ENCODE peak calls at places on chromosomes 7 and 10, in seven cellular contexts. M is A549, N is SK-N-SH, I is WTC11, J is IMR-90, D is HepG2, G is GM12878. B is an unnamed sample.

GRCh38 chr10:128073880-128074279 is 52.3 kb downstream of the MKI67 start:
- DNase-seq in M (no peak), N (no peak), I (no peak), D (no peak), G (no peak), J (no peak), B (no peak)

GRCh38 chr10:117743517-117743916 is 201.0 kb downstream of the EMX2 start:
- DNase-seq in G (no peak), I (no peak), N (no peak), M (no peak), D (no peak), J (no peak), B (no peak)

GRCh38 chr7:44097064-44097932 is 6.8 kb upstream of the AEBP1 start:
- DNase-seq in J (no peak), I (no peak), N (no peak), G (peak; percentile 15), D (no peak), M (no peak), B (no peak)

GRCh38 chr7:93051660-93052059 is 66.1 kb downstream of the SAMD9 start:
- DNase-seq in I (no peak), N (no peak), G (no peak), D (no peak), M (no peak), J (no peak), B (no peak)

GRCh38 chr7:134174797-134175261 is 47.7 kb downstream of the LRGUK start:
- DNase-seq in I (no peak), N (no peak), D (peak; percentile 10), J (peak; percentile 91), M (peak; percentile 94), G (peak; percentile 38), B (no peak)

GRCh38 chr7:76310102-76310957 is 7.9 kb downstream of the HSPB1 start:
- DNase-seq in D (no peak), M (no peak), G (no peak), N (peak; percentile 95), I (no peak), J (no peak), B (no peak)

GRCh38 chr10:19713800-19714525 is 102.3 kb upstream of the PLXDC2 start:
- DNase-seq in D (no peak), M (no peak), J (no peak), N (no peak), I (peak; percentile 81), G (no peak), B (peak; percentile 78)

GRCh38 chr10:123150986-123151738 is 3.0 kb upstream of the BUB3 start:
- DNase-seq in G (no peak), N (peak; percentile 52), J (peak; percentile 9), I (peak; percentile 77), D (no peak), M (no peak), B (no peak)

GRCh38 chr10:130407052-130407451 is 270.9 kb downstream of the GLRX3 start:
- DNase-seq in J (no peak), D (no peak), N (no peak), G (no peak), I (no peak), M (no peak), B (no peak)

GRCh38 chr10:22252286-22252800 is 34.5 kb upstream of the EBLN1 start:
- DNase-seq in G (no peak), M (no peak), I (peak; percentile 41), N (peak; percentile 81), J (no peak), D (no peak), B (no peak)

GRCh38 chr7:2554654-2555053 is 670 bp downstream of the BRAT1 start:
- DNase-seq in J (no peak), N (peak; percentile 75), M (no peak), G (no peak), I (no peak), D (no peak), B (no peak)

DNA sequence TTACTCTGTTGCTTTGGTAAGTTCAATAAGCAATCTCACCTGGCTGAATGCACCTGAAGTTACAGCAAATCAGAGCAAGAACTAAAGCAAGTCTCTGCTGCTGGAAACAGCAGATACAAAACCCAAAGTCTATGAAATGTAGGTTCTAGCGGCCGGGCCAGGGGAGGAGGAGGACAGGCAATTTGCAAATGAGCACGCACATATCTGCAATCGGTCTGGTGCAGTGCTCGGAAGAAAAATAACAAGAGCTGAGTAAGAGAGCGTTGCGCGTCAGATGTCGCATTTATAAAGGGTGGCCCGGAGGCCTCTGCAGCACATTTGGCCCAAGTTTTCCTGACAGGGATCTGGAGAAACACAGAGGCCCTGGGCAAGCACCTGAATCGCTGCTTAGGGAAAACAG is 193.8 kb downstream of the FAM107B start:
- DNase-seq in D (no peak), I (no peak), N (no peak), J (no peak), G (no peak), M (no peak), B (no peak)
- TF ChIP-seq USF2 in D (no peak), I (no peak), N (no peak), J (no peak), G (no peak), M (no peak), B (no peak)

DNA sequence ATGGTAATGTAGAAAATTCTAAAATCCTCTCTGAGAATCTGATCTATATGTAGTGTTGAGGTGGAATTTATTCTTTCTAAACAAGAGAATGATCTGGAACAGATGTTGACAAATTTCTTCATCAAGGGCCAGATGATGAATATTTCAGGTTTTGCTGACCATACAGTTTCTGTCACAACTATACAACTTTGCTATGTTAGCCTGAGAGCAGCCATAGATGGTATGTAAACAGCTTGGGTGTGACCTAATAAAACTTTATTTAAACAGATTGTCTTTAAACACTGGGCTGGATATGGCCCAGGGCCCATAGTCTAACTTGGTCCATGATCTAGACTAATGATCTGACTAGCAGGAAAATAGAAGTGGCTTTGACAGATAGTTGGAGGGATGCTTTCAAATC is 213.6 kb upstream of the CELF2 start:
- DNase-seq in I (no peak), J (no peak), M (no peak), N (no peak), G (no peak), D (no peak), B (no peak)
- TF ChIP-seq USF2 in I (no peak), J (no peak), M (no peak), N (no peak), G (no peak), D (no peak), B (no peak)

GRCh38 chr10:132557696-132558515 is 20.3 kb downstream of the INPP5A start:
- DNase-seq in J (no peak), G (no peak), D (no peak), N (no peak), M (no peak), I (no peak), B (no peak)

GRCh38 chr10:132558516-132559413 is 21.2 kb downstream of the INPP5A start:
- DNase-seq in N (no peak), I (no peak), G (no peak), J (no peak), D (no peak), M (no peak), B (no peak)

GRCh38 chr10:132560248-132560731 is 22.7 kb downstream of the INPP5A start:
- DNase-seq in I (no peak), G (no peak), J (peak; percentile 12), D (no peak), N (no peak), M (no peak), B (no peak)

GRCh38 chr10:132556994-132557441 is 19.4 kb downstream of the INPP5A start:
- DNase-seq in I (no peak), G (no peak), D (no peak), M (no peak), N (peak; percentile 16), J (no peak), B (no peak)

GRCh38 chr10:132559538-132559937 is 22.0 kb downstream of the INPP5A start:
- DNase-seq in I (no peak), M (no peak), G (no peak), N (no peak), D (no peak), J (no peak), B (no peak)
- TF ChIP-seq USF2 in I (no peak), M (no peak), G (no peak), N (no peak), D (no peak), J (no peak), B (no peak)

GRCh38 chr7:150553163-150553562 is 14.0 kb upstream of the GIMAP4 start:
- DNase-seq in G (no peak), I (no peak), D (no peak), M (no peak), N (no peak), J (no peak), B (no peak)

GRCh38 chr7:150560486-150560885 is 6.7 kb upstream of the GIMAP4 start:
- DNase-seq in D (no peak), N (no peak), I (no peak), G (no peak), M (no peak), J (no peak), B (no peak)

GRCh38 chr7:150556521-150557138 is 10.6 kb upstream of the GIMAP4 start:
- DNase-seq in G (no peak), J (no peak), N (no peak), M (no peak), D (no peak), I (no peak), B (no peak)
- TF ChIP-seq USF2 in G (no peak), J (no peak), N (no peak), M (no peak), D (no peak), I (no peak), B (no peak)